ENCODE peak calls at places on chromosomes 6 and 20, in eight cellular contexts. Q is GM12878; W is ovary; P is tibial nerve; E is epithelial cell of esophagus; I is heart left ventricle; S is naive thymus-derived CD4-positive, alpha-beta T cell; H is neural progenitor cell. C is an unnamed sample.

GRCh38 chr6:107658920-107659879 is 164.9 kb downstream of the SCML4 start:
- DNase-seq in Q (peak), W (no peak), P (no peak), E (peak), I (no peak), S (no peak), H (no peak), C (no peak)

GRCh38 chr6:44199883-44200282 is 16.8 kb upstream of the MYMX start:
- DNase-seq in Q (no peak), W (no peak), P (no peak), E (no peak), I (no peak), S (no peak), H (no peak), C (no peak)

GRCh38 chr20:62924567-62925419 is 1.5 kb downstream of the DIDO1 start:
- DNase-seq in Q (no peak), W (no peak), P (no peak), E (peak), I (no peak), S (peak), H (no peak), C (no peak)

GRCh38 chr20:33298391-33298790 is 15.4 kb downstream of the BPIFB1 start:
- DNase-seq in Q (no peak), W (no peak), P (no peak), E (no peak), I (no peak), S (no peak), H (no peak), C (no peak)

GRCh38 chr6:72683797-72684196 is 61.9 kb downstream of the KCNQ5 start:
- DNase-seq in Q (peak), W (no peak), P (no peak), E (no peak), I (no peak), S (no peak), H (no peak), C (no peak)

GRCh38 chr6:119351005-119351394 is 1.4 kb upstream of the MAN1A1 start:
- DNase-seq in Q (no peak), W (no peak), P (no peak), E (peak), I (no peak), S (no peak), H (no peak), C (peak)

GRCh38 chr20:10660661-10661060 is 13.1 kb downstream of the JAG1 start:
- DNase-seq in Q (no peak), W (no peak), P (no peak), E (no peak), I (peak), S (no peak), H (no peak), C (no peak)

GRCh38 chr6:56758120-56758519 is 115.4 kb upstream of the DST start:
- DNase-seq in Q (no peak), W (no peak), P (no peak), E (no peak), I (no peak), S (no peak), H (no peak), C (no peak)

GRCh38 chr6:1771324-1771723 is 161.6 kb downstream of the FOXC1 start:
- DNase-seq in Q (no peak), W (no peak), P (no peak), E (peak), I (no peak), S (no peak), H (no peak), C (no peak)

GRCh38 chr6:29834564-29835436 is 7.2 kb downstream of the HLA-G start:
- DNase-seq in Q (no peak), W (no peak), P (no peak), E (peak), I (no peak), S (peak), H (peak), C (no peak)

GRCh38 chr20:46348972-46349741 is 40.9 kb upstream of the CDH22 start:
- DNase-seq in Q (no peak), W (peak), P (peak), E (peak), I (peak), S (peak), H (peak), C (no peak)

GRCh38 chr20:46400253-46400652 is 6.2 kb downstream of the ELMO2 start:
- DNase-seq in Q (no peak), W (no peak), P (no peak), E (peak), I (peak), S (no peak), H (no peak), C (peak)

GRCh38 chr20:14333734-14334133 is 3.7 kb downstream of the FLRT3 start:
- DNase-seq in Q (no peak), W (no peak), P (no peak), E (no peak), I (no peak), S (no peak), H (no peak), C (no peak)

GRCh38 chr6:129744201-129744879 is 34.4 kb upstream of the ARHGAP18 start:
- DNase-seq in Q (no peak), W (peak), P (no peak), E (peak), I (no peak), S (no peak), H (no peak), C (no peak)

GRCh38 chr6:74715362-74716068 is 490.3 kb downstream of the COL12A1 start:
- DNase-seq in Q (no peak), W (no peak), P (no peak), E (peak), I (no peak), S (no peak), H (no peak), C (no peak)

GRCh38 chr6:125183391-125183790 is 29.8 kb downstream of the TPD52L1 start:
- DNase-seq in Q (no peak), W (no peak), P (no peak), E (no peak), I (no peak), S (no peak), H (no peak), C (no peak)

GRCh38 chr6:143878272-143878760 is 14.0 kb downstream of the ZC2HC1B start:
- DNase-seq in Q (no peak), W (no peak), P (no peak), E (peak), I (no peak), S (no peak), H (no peak), C (no peak)

GRCh38 chr6:106334646-106335448 is 9.3 kb upstream of the ATG5 start:
- DNase-seq in Q (no peak), W (no peak), P (no peak), E (peak), I (no peak), S (peak), H (peak), C (no peak)

GRCh38 chr6:142694054-142694453 is 250.9 kb downstream of the HIVEP2 start:
- DNase-seq in Q (no peak), W (no peak), P (no peak), E (no peak), I (no peak), S (no peak), H (no peak), C (no peak)

GRCh38 chr20:12594410-12595130 is 414.2 kb upstream of the SPTLC3 start:
- DNase-seq in Q (no peak), W (no peak), P (no peak), E (peak), I (no peak), S (no peak), H (no peak), C (no peak)

GRCh38 chr20:53789913-53790675 is 196.5 kb upstream of the ZNF217 start:
- DNase-seq in Q (no peak), W (no peak), P (no peak), E (peak), I (no peak), S (no peak), H (no peak), C (no peak)

GRCh38 chr6:166379800-166380199 is 2.9 kb downstream of the MPC1 start:
- DNase-seq in Q (no peak), W (no peak), P (no peak), E (no peak), I (no peak), S (no peak), H (no peak), C (no peak)

GRCh38 chr20:41654884-41655283 is 36.7 kb upstream of the CHD6 start:
- DNase-seq in Q (no peak), W (no peak), P (no peak), E (peak), I (no peak), S (no peak), H (peak), C (no peak)

GRCh38 chr20:37243937-37244571 is 17.6 kb downstream of the GHRH start:
- DNase-seq in Q (no peak), W (no peak), P (no peak), E (no peak), I (peak), S (no peak), H (no peak), C (no peak)

GRCh38 chr6:32794510-32794909 is 22.3 kb downstream of the HLA-DOB start:
- DNase-seq in Q (no peak), W (no peak), P (no peak), E (no peak), I (no peak), S (no peak), H (no peak), C (no peak)

GRCh38 chr20:1979116-1979778 is 14.6 kb downstream of the PDYN start:
- DNase-seq in Q (no peak), W (no peak), P (no peak), E (peak), I (no peak), S (no peak), H (peak), C (no peak)

GRCh38 chr6:71294121-71294523 is 5.5 kb downstream of the OGFRL1 start:
- DNase-seq in Q (no peak), W (no peak), P (no peak), E (peak), I (no peak), S (no peak), H (no peak), C (no peak)

GRCh38 chr6:55758156-55758942 is 117.0 kb downstream of the BMP5 start:
- DNase-seq in Q (no peak), W (no peak), P (no peak), E (peak), I (no peak), S (no peak), H (no peak), C (peak)

GRCh38 chr20:36872857-36873256 is 3.1 kb upstream of the TLDC2 start:
- DNase-seq in Q (no peak), W (no peak), P (no peak), E (no peak), I (no peak), S (no peak), H (no peak), C (no peak)

GRCh38 chr20:48455606-48456360 is 372.0 kb downstream of the PREX1 start:
- DNase-seq in Q (no peak), W (no peak), P (no peak), E (no peak), I (no peak), S (no peak), H (peak), C (no peak)

GRCh38 chr20:54340667-54341081 is 132.8 kb downstream of the PFDN4 start:
- DNase-seq in Q (no peak), W (no peak), P (no peak), E (no peak), I (no peak), S (no peak), H (no peak), C (no peak)

GRCh38 chr20:34042286-34042685 is 48.6 kb downstream of the RALY start:
- DNase-seq in Q (no peak), W (no peak), P (no peak), E (no peak), I (peak), S (no peak), H (no peak), C (no peak)

GRCh38 chr6:44353336-44353735 is 10.9 kb downstream of the SPATS1 start:
- DNase-seq in Q (no peak), W (no peak), P (no peak), E (peak), I (no peak), S (no peak), H (no peak), C (no peak)

GRCh38 chr6:132768051-132768517 is 10.4 kb upstream of the VNN2 start:
- DNase-seq in Q (no peak), W (no peak), P (peak), E (peak), I (peak), S (no peak), H (peak), C (peak)

GRCh38 chr6:10429638-10430427 is 15.0 kb upstream of the TFAP2A start:
- DNase-seq in Q (peak), W (no peak), P (no peak), E (peak), I (no peak), S (no peak), H (peak), C (no peak)

GRCh38 chr6:38180586-38180985 is 361.1 kb downstream of the ZFAND3 start:
- DNase-seq in Q (no peak), W (peak), P (no peak), E (no peak), I (peak), S (no peak), H (no peak), C (no peak)

GRCh38 chr20:4171538-4172116 is 156.3 kb upstream of the RNF24 start:
- DNase-seq in Q (no peak), W (peak), P (no peak), E (no peak), I (no peak), S (no peak), H (peak), C (no peak)
- H3K4me3 ChIP-seq in Q (no peak), W (peak), P (peak), E (no peak), I (peak), S (peak), H (peak), C (peak)

GRCh38 chr20:6121504-6121903 is 1.3 kb downstream of the FERMT1 start:
- DNase-seq in Q (no peak), W (no peak), P (no peak), E (peak), I (no peak), S (no peak), H (no peak), C (no peak)
- H3K4me3 ChIP-seq in Q (no peak), W (peak), P (no peak), E (peak), I (no peak), S (no peak), H (no peak), C (no peak)

DNA sequence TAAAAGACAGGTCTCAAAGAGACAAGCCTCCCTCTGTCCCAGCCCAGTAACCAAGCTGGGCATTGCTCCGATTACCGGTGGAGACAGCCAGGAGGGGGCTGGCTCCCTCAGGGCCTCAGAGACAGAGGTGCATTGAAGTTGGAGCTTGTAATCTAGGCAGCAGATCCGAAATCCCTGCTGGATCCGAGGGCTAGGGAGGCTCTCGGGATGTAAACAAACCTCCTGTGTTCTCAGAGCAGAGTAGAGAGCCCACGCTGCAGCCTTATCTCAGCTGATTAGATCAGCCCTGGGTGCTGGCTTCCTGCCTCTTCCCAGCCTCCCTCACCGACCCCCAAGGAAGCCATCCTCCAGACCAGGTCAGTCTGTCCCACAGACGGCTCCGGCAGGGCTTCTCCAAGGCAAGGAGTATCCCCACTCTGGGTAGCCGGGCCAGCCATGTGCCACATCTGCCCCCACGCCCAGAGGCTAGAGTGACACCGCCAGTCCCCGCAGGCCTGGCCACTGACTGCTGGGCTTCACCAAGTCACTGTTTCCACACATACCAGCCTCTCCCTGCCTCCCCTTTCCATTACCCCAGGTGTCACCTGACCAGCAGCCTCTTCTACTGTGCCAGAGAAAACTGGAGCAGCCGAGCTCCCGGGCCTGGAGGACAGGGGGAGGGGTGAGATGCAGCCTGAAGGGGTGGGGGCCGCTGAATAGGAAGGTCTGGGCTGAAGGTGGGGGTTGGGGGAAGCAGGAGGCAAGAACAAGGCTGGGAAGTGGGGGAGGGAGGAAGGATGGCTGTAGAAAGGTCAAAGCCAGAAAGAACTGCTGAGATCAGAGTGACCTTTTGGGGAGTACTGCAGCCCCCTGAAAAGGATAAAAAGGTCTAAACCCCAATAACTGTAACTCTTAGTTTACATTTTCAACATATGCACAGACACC is 6.0 kb downstream of the SDC4 start:
- DNase-seq in Q (no peak), W (peak), P (no peak), E (no peak), I (peak), S (no peak), H (peak), C (peak)
- H3K4me3 ChIP-seq in Q (no peak), W (peak), P (peak), E (peak), I (peak), S (no peak), H (peak), C (peak)

DNA sequence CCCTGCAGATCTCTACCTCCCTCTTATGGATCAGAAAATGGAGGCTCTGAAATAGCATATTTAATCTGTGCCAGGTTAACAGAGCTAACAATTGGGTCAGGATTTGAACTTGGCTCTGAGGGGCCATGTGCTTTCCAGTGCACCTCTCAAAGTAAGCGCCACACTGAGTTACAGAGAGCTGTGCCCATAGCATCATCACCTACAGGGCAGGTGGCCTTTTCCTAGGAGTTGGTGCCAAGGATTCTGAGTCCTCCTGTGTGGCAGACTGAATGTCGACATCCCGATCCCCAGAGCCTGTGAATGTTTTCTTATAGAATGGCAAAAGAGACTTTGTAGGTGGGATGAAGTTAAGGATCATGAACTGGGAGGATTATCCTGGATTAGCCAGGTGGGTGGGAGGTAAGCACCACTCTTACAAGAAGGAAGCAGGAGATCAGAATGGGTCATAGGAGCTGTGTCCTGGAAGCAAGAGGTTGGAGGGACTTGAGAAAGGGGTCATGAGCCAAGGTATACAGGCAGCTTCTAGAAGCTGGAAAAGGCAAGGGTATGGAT is 68.0 kb upstream of the TBC1D7 start:
- DNase-seq in Q (no peak), W (no peak), P (no peak), E (no peak), I (no peak), S (no peak), H (no peak), C (no peak)
- H3K4me3 ChIP-seq in Q (no peak), W (no peak), P (no peak), E (no peak), I (no peak), S (no peak), H (no peak), C (no peak)

GRCh38 chr6:46052479-46052878 is 36.8 kb upstream of the CLIC5 start:
- DNase-seq in Q (no peak), W (no peak), P (no peak), E (no peak), I (no peak), S (no peak), H (no peak), C (no peak)

GRCh38 chr6:46056906-46057529 is 41.4 kb upstream of the CLIC5 start:
- DNase-seq in Q (no peak), W (no peak), P (no peak), E (no peak), I (no peak), S (no peak), H (no peak), C (no peak)

GRCh38 chr6:46053034-46053933 is 37.6 kb upstream of the CLIC5 start:
- DNase-seq in Q (no peak), W (no peak), P (no peak), E (no peak), I (peak), S (no peak), H (no peak), C (no peak)

GRCh38 chr6:46051962-46052361 is 36.3 kb upstream of the CLIC5 start:
- DNase-seq in Q (no peak), W (no peak), P (no peak), E (no peak), I (no peak), S (no peak), H (no peak), C (no peak)

GRCh38 chr6:46054531-46054930 is 38.9 kb upstream of the CLIC5 start:
- DNase-seq in Q (no peak), W (no peak), P (no peak), E (no peak), I (no peak), S (no peak), H (no peak), C (no peak)
- H3K4me3 ChIP-seq in Q (no peak), W (no peak), P (no peak), E (no peak), I (no peak), S (no peak), H (no peak), C (no peak)

GRCh38 chr6:5537967-5538366 is 276.7 kb downstream of the FARS2 start:
- DNase-seq in Q (no peak), W (no peak), P (no peak), E (no peak), I (no peak), S (no peak), H (no peak), C (no peak)

GRCh38 chr6:5540375-5540774 is 279.1 kb downstream of the FARS2 start:
- DNase-seq in Q (no peak), W (no peak), P (no peak), E (no peak), I (no peak), S (no peak), H (no peak), C (no peak)

GRCh38 chr6:5537132-5537531 is 275.8 kb downstream of the FARS2 start:
- DNase-seq in Q (no peak), W (no peak), P (no peak), E (no peak), I (no peak), S (no peak), H (no peak), C (no peak)

GRCh38 chr6:5541025-5541424 is 279.7 kb downstream of the FARS2 start:
- DNase-seq in Q (no peak), W (no peak), P (no peak), E (no peak), I (no peak), S (no peak), H (no peak), C (no peak)

DNA sequence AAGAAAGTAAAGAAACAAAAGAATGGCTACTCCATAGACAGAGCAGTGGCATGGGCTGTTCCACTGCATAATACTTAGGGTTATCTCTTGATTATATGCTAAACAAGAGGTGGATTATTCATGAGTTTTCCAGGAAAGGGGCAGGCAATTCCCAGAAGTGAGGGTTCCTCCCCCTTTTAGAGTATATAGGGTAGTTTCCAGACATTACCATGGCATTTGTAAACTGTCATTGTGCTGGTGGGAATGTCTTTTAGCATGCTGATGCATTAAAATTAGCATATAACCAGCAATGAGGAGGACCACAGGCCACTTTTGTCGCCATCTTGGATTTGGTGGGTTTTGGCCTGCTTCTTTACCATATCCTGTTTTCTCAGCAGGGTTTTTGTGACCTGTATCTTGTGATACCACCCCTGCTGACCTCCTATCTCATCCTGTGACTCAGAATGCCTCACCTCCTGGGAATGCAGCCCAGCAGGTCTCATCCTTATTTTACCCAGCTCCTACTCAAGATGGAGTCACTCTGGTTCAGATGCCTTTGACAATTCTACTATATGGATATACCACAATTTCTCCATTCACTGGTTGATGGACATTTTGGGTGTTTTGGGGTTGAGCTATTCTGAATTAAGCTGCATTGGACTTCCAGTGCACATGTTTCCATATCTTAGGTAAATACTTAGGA is 280.6 kb downstream of the FARS2 start:
- DNase-seq in Q (no peak), W (no peak), P (no peak), E (peak), I (no peak), S (no peak), H (no peak), C (no peak)
- H3K4me3 ChIP-seq in Q (no peak), W (no peak), P (no peak), E (no peak), I (no peak), S (no peak), H (no peak), C (no peak)